ENCODE peak calls at places on chromosomes 11 and 22, in seven cellular contexts. One of them, this sample, is unnamed.

GRCh38 chr22:20583471-20583922 is 76.1 kb downstream of the MED15 start:
- DNase-seq in IMR-90: no peak
- DNase-seq in heart left ventricle: peak
- DNase-seq in fibroblast of lung: no peak
- DNase-seq in neural progenitor cell: peak
- DNase-seq in cardiac muscle cell: no peak
- DNase-seq in ovary: no peak
- DNase-seq in this sample: no peak

GRCh38 chr11:26335903-26336302 is 4.0 kb downstream of the ANO3 start:
- DNase-seq in cardiac muscle cell: no peak
- DNase-seq in fibroblast of lung: no peak
- DNase-seq in neural progenitor cell: no peak
- DNase-seq in ovary: no peak
- DNase-seq in IMR-90: no peak
- DNase-seq in heart left ventricle: no peak
- DNase-seq in this sample: no peak

GRCh38 chr11:61711493-61711892 is 31.3 kb downstream of the DAGLA start:
- DNase-seq in heart left ventricle: no peak
- DNase-seq in IMR-90: no peak
- DNase-seq in ovary: no peak
- DNase-seq in fibroblast of lung: no peak
- DNase-seq in cardiac muscle cell: no peak
- DNase-seq in neural progenitor cell: no peak
- DNase-seq in this sample: no peak

GRCh38 chr22:18042685-18043084 is 18.3 kb upstream of the MICAL3 start:
- DNase-seq in cardiac muscle cell: no peak
- DNase-seq in neural progenitor cell: no peak
- DNase-seq in IMR-90: no peak
- DNase-seq in ovary: no peak
- DNase-seq in heart left ventricle: no peak
- DNase-seq in fibroblast of lung: no peak
- DNase-seq in this sample: no peak

GRCh38 chr22:46358766-46359165 is 23.3 kb downstream of the TRMU start:
- DNase-seq in IMR-90: no peak
- DNase-seq in heart left ventricle: no peak
- DNase-seq in ovary: no peak
- DNase-seq in cardiac muscle cell: no peak
- DNase-seq in fibroblast of lung: no peak
- DNase-seq in neural progenitor cell: no peak
- DNase-seq in this sample: no peak

GRCh38 chr11:117186431-117186761 is 7.9 kb downstream of the SIDT2 start:
- DNase-seq in fibroblast of lung: no peak
- DNase-seq in cardiac muscle cell: no peak
- DNase-seq in ovary: peak
- DNase-seq in IMR-90: no peak
- DNase-seq in heart left ventricle: no peak
- DNase-seq in neural progenitor cell: no peak
- DNase-seq in this sample: no peak

GRCh38 chr22:32661296-32661695 is 140.2 kb upstream of the TIMP3 start:
- DNase-seq in IMR-90: peak
- DNase-seq in heart left ventricle: peak
- DNase-seq in neural progenitor cell: no peak
- DNase-seq in cardiac muscle cell: peak
- DNase-seq in fibroblast of lung: peak
- DNase-seq in ovary: peak
- DNase-seq in this sample: peak

GRCh38 chr11:70323811-70324210 is 53.3 kb downstream of the PPFIA1 start:
- DNase-seq in cardiac muscle cell: peak
- DNase-seq in heart left ventricle: no peak
- DNase-seq in IMR-90: peak
- DNase-seq in fibroblast of lung: peak
- DNase-seq in neural progenitor cell: no peak
- DNase-seq in ovary: no peak
- DNase-seq in this sample: peak

GRCh38 chr11:57336111-57336666 is 497 bp upstream of the SSRP1 start:
- DNase-seq in ovary: no peak
- DNase-seq in heart left ventricle: no peak
- DNase-seq in IMR-90: no peak
- DNase-seq in fibroblast of lung: no peak
- DNase-seq in cardiac muscle cell: no peak
- DNase-seq in neural progenitor cell: no peak
- DNase-seq in this sample: no peak

GRCh38 chr11:34863048-34863447 is 53.1 kb downstream of the APIP start:
- DNase-seq in IMR-90: no peak
- DNase-seq in cardiac muscle cell: no peak
- DNase-seq in ovary: no peak
- DNase-seq in neural progenitor cell: no peak
- DNase-seq in fibroblast of lung: no peak
- DNase-seq in heart left ventricle: no peak
- DNase-seq in this sample: no peak

GRCh38 chr22:46972901-46973831 is 210.7 kb downstream of the TBC1D22A start:
- DNase-seq in cardiac muscle cell: no peak
- DNase-seq in IMR-90: no peak
- DNase-seq in ovary: no peak
- DNase-seq in fibroblast of lung: no peak
- DNase-seq in neural progenitor cell: no peak
- DNase-seq in heart left ventricle: peak
- DNase-seq in this sample: no peak

GRCh38 chr11:115422013-115422697 is 82.1 kb downstream of the CADM1 start:
- DNase-seq in fibroblast of lung: no peak
- DNase-seq in heart left ventricle: no peak
- DNase-seq in neural progenitor cell: no peak
- DNase-seq in ovary: no peak
- DNase-seq in IMR-90: no peak
- DNase-seq in cardiac muscle cell: no peak
- DNase-seq in this sample: no peak

GRCh38 chr11:26649884-26650283 is 72.0 kb downstream of the SLC5A12 start:
- DNase-seq in neural progenitor cell: peak
- DNase-seq in cardiac muscle cell: peak
- DNase-seq in heart left ventricle: no peak
- DNase-seq in fibroblast of lung: peak
- DNase-seq in IMR-90: peak
- DNase-seq in ovary: no peak
- DNase-seq in this sample: peak

GRCh38 chr22:31243339-31244043 is 31.4 kb downstream of the LIMK2 start:
- DNase-seq in neural progenitor cell: no peak
- DNase-seq in cardiac muscle cell: peak
- DNase-seq in ovary: no peak
- DNase-seq in heart left ventricle: no peak
- DNase-seq in IMR-90: no peak
- DNase-seq in fibroblast of lung: peak
- DNase-seq in this sample: peak

GRCh38 chr11:109085708-109086373 is 336.1 kb upstream of the C11orf87 start:
- DNase-seq in fibroblast of lung: peak
- DNase-seq in neural progenitor cell: no peak
- DNase-seq in IMR-90: peak
- DNase-seq in heart left ventricle: no peak
- DNase-seq in cardiac muscle cell: peak
- DNase-seq in ovary: no peak
- DNase-seq in this sample: peak

GRCh38 chr11:111548542-111548941 is 8.0 kb downstream of the LAYN start:
- DNase-seq in ovary: no peak
- DNase-seq in heart left ventricle: no peak
- DNase-seq in fibroblast of lung: no peak
- DNase-seq in neural progenitor cell: no peak
- DNase-seq in cardiac muscle cell: no peak
- DNase-seq in IMR-90: peak
- DNase-seq in this sample: no peak

GRCh38 chr11:70473186-70473872 is 75.0 kb downstream of the CTTN start:
- DNase-seq in cardiac muscle cell: no peak
- DNase-seq in neural progenitor cell: no peak
- DNase-seq in ovary: no peak
- DNase-seq in IMR-90: no peak
- DNase-seq in heart left ventricle: no peak
- DNase-seq in fibroblast of lung: no peak
- DNase-seq in this sample: no peak

GRCh38 chr11:15927196-15927865 is 429.0 kb downstream of the SOX6 start:
- DNase-seq in IMR-90: no peak
- DNase-seq in heart left ventricle: no peak
- DNase-seq in ovary: no peak
- DNase-seq in neural progenitor cell: no peak
- DNase-seq in fibroblast of lung: no peak
- DNase-seq in cardiac muscle cell: no peak
- DNase-seq in this sample: no peak

GRCh38 chr11:15920856-15921629 is 435.3 kb downstream of the SOX6 start:
- DNase-seq in ovary: no peak
- DNase-seq in cardiac muscle cell: peak
- DNase-seq in IMR-90: peak
- DNase-seq in neural progenitor cell: peak
- DNase-seq in fibroblast of lung: peak
- DNase-seq in heart left ventricle: peak
- DNase-seq in this sample: peak

GRCh38 chr11:15918674-15919073 is 437.7 kb downstream of the SOX6 start:
- DNase-seq in heart left ventricle: no peak
- DNase-seq in neural progenitor cell: no peak
- DNase-seq in cardiac muscle cell: no peak
- DNase-seq in fibroblast of lung: no peak
- DNase-seq in ovary: no peak
- DNase-seq in IMR-90: no peak
- DNase-seq in this sample: no peak

GRCh38 chr11:15926071-15926470 is 430.3 kb downstream of the SOX6 start:
- DNase-seq in IMR-90: no peak
- DNase-seq in neural progenitor cell: no peak
- DNase-seq in cardiac muscle cell: no peak
- DNase-seq in fibroblast of lung: no peak
- DNase-seq in ovary: no peak
- DNase-seq in heart left ventricle: no peak
- DNase-seq in this sample: no peak

GRCh38 chr11:15923169-15923568 is 433.2 kb downstream of the SOX6 start:
- DNase-seq in cardiac muscle cell: no peak
- DNase-seq in neural progenitor cell: peak
- DNase-seq in ovary: no peak
- DNase-seq in fibroblast of lung: no peak
- DNase-seq in IMR-90: no peak
- DNase-seq in heart left ventricle: no peak
- DNase-seq in this sample: no peak
- TF ChIP-seq CTCF in cardiac muscle cell: no peak
- TF ChIP-seq CTCF in neural progenitor cell: peak
- TF ChIP-seq CTCF in ovary: no peak
- TF ChIP-seq CTCF in fibroblast of lung: no peak
- TF ChIP-seq CTCF in IMR-90: no peak
- TF ChIP-seq CTCF in heart left ventricle: no peak
- TF ChIP-seq CTCF in this sample: no peak

DNA sequence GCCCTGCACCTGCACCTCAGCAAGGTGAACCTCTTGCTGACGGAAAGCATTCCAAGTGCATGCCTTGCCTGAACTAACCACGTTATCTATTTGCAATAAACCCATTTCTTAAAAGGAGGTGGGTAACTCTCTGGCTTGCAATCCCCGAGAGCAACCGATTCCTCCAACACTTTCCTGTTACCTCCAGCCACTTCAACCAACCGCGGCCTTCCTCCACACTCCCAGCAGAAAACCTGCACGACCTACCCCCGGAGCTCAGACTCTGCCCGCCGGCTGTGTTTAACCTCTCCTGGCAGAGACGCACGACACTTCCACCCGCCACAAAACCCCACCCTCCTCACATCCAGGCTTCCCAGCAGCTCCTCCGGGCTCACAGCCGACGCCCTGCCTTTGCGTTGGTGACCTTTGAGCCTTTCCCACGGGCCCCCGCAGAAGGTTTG is 714 bp downstream of the SCO2 start:
- DNase-seq in heart left ventricle: no peak
- DNase-seq in fibroblast of lung: no peak
- DNase-seq in cardiac muscle cell: no peak
- DNase-seq in ovary: no peak
- DNase-seq in neural progenitor cell: no peak
- DNase-seq in IMR-90: no peak
- DNase-seq in this sample: no peak
- H3K4me3 ChIP-seq in heart left ventricle: peak
- H3K4me3 ChIP-seq in fibroblast of lung: peak
- H3K4me3 ChIP-seq in cardiac muscle cell: peak
- H3K4me3 ChIP-seq in ovary: peak
- H3K4me3 ChIP-seq in neural progenitor cell: peak
- H3K4me3 ChIP-seq in IMR-90: peak
- H3K4me3 ChIP-seq in this sample: peak

GRCh38 chr11:5277807-5278206 is 8.1 kb upstream of the HBE1 start:
- DNase-seq in neural progenitor cell: no peak
- DNase-seq in fibroblast of lung: no peak
- DNase-seq in cardiac muscle cell: no peak
- DNase-seq in heart left ventricle: no peak
- DNase-seq in IMR-90: no peak
- DNase-seq in ovary: no peak
- DNase-seq in this sample: no peak

GRCh38 chr11:5272395-5273017 is 2.8 kb upstream of the HBE1 start:
- DNase-seq in fibroblast of lung: no peak
- DNase-seq in heart left ventricle: no peak
- DNase-seq in neural progenitor cell: no peak
- DNase-seq in IMR-90: no peak
- DNase-seq in cardiac muscle cell: no peak
- DNase-seq in ovary: no peak
- DNase-seq in this sample: no peak

GRCh38 chr11:5279678-5280077 is 9.9 kb upstream of the HBE1 start:
- DNase-seq in cardiac muscle cell: no peak
- DNase-seq in heart left ventricle: no peak
- DNase-seq in neural progenitor cell: no peak
- DNase-seq in fibroblast of lung: no peak
- DNase-seq in IMR-90: no peak
- DNase-seq in ovary: no peak
- DNase-seq in this sample: no peak

GRCh38 chr11:5274340-5274739 is 4.6 kb upstream of the HBE1 start:
- DNase-seq in neural progenitor cell: no peak
- DNase-seq in ovary: no peak
- DNase-seq in heart left ventricle: no peak
- DNase-seq in IMR-90: no peak
- DNase-seq in cardiac muscle cell: no peak
- DNase-seq in fibroblast of lung: peak
- DNase-seq in this sample: peak

GRCh38 chr11:5275369-5276110 is 5.8 kb upstream of the HBE1 start:
- DNase-seq in ovary: no peak
- DNase-seq in heart left ventricle: no peak
- DNase-seq in cardiac muscle cell: peak
- DNase-seq in IMR-90: no peak
- DNase-seq in neural progenitor cell: no peak
- DNase-seq in fibroblast of lung: no peak
- DNase-seq in this sample: no peak
- TF ChIP-seq CTCF in ovary: no peak
- TF ChIP-seq CTCF in heart left ventricle: no peak
- TF ChIP-seq CTCF in cardiac muscle cell: no peak
- TF ChIP-seq CTCF in IMR-90: no peak
- TF ChIP-seq CTCF in neural progenitor cell: no peak
- TF ChIP-seq CTCF in fibroblast of lung: no peak
- TF ChIP-seq CTCF in this sample: no peak

DNA sequence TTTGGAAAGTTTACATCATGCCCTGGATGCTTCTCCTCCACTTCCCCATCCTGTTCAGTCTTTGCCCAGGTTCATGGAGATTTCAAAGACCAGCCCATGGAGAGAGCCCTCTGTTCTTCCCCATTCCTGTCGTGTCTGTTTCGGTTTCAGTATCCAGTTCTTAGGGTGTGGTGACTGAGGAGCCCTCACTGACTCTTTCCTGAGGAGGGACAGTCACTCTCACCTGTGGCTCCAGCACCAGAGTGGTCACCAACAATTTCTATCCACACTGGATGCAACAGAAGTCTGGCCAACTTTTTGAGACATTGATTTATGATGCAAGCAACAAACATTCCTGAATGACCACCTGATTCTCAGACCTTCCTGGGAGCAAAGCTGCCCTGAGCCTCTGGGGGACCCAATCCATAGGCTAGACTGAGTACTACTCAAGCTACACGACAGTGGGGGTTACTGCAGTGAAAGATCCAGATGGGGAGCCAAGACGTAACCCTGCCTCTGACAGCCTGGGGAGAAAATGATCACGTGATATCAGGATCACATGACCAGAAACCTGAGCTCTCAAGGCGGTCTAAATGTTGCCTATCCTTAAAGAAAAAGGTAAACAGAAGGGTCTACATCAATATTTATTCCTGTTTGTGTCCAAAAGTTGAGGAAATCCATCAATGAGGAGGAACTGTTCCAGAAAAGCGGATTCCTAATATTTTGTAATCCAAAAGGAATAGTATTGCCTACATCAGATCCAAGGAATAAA is 76.2 kb upstream of the VPREB1 start:
- DNase-seq in neural progenitor cell: peak
- DNase-seq in IMR-90: peak
- DNase-seq in ovary: no peak
- DNase-seq in cardiac muscle cell: peak
- DNase-seq in heart left ventricle: no peak
- DNase-seq in fibroblast of lung: peak
- DNase-seq in this sample: peak
- H3K4me3 ChIP-seq in neural progenitor cell: peak
- H3K4me3 ChIP-seq in IMR-90: peak
- H3K4me3 ChIP-seq in ovary: no peak
- H3K4me3 ChIP-seq in cardiac muscle cell: no peak
- H3K4me3 ChIP-seq in heart left ventricle: no peak
- H3K4me3 ChIP-seq in fibroblast of lung: no peak
- H3K4me3 ChIP-seq in this sample: no peak

This sample was measured in fibroblast of pulmonary artery.